ENCODE peak calls at places on chromosomes 16 and 17, in five cellular contexts. One of them, this sample, is unnamed.

GRCh38 chr17:56174421-56174820 is 21.1 kb downstream of the ANKFN1 start:
- DNase-seq in left ventricle myocardium inferior: no peak
- DNase-seq in heart left ventricle: no peak
- DNase-seq in psoas muscle: no peak
- DNase-seq in skeletal muscle cell: no peak
- DNase-seq in this sample: no peak

GRCh38 chr17:29197516-29198272 is 17.5 kb upstream of the MYO18A start:
- DNase-seq in left ventricle myocardium inferior: no peak
- DNase-seq in heart left ventricle: no peak
- DNase-seq in psoas muscle: no peak
- DNase-seq in skeletal muscle cell: no peak
- DNase-seq in this sample: no peak

GRCh38 chr16:14371778-14372431 is 258.2 kb downstream of the PARN start:
- DNase-seq in left ventricle myocardium inferior: no peak
- DNase-seq in heart left ventricle: no peak
- DNase-seq in psoas muscle: no peak
- DNase-seq in skeletal muscle cell: no peak
- DNase-seq in this sample: no peak

GRCh38 chr16:86370036-86370435 is 140.3 kb upstream of the FOXF1 start:
- DNase-seq in left ventricle myocardium inferior: no peak
- DNase-seq in heart left ventricle: no peak
- DNase-seq in psoas muscle: no peak
- DNase-seq in skeletal muscle cell: no peak
- DNase-seq in this sample: no peak

GRCh38 chr17:65071861-65072260 is 15.3 kb upstream of the GNA13 start:
- DNase-seq in left ventricle myocardium inferior: no peak
- DNase-seq in heart left ventricle: no peak
- DNase-seq in psoas muscle: no peak
- DNase-seq in skeletal muscle cell: no peak
- DNase-seq in this sample: no peak

GRCh38 chr17:50027639-50028206 is 28.2 kb upstream of the ITGA3 start:
- DNase-seq in left ventricle myocardium inferior: peak; percentile 55
- DNase-seq in heart left ventricle: peak; percentile 81
- DNase-seq in psoas muscle: peak; percentile 77
- DNase-seq in skeletal muscle cell: peak; percentile 73
- DNase-seq in this sample: no peak

GRCh38 chr17:40312893-40313659 is 4.1 kb downstream of the RARA start:
- DNase-seq in left ventricle myocardium inferior: peak; percentile 16
- DNase-seq in heart left ventricle: no peak
- DNase-seq in psoas muscle: no peak
- DNase-seq in skeletal muscle cell: no peak
- DNase-seq in this sample: peak; percentile 42

GRCh38 chr17:39462644-39463375 is 1.5 kb downstream of the CDK12 start:
- DNase-seq in left ventricle myocardium inferior: no peak
- DNase-seq in heart left ventricle: no peak
- DNase-seq in psoas muscle: no peak
- DNase-seq in skeletal muscle cell: no peak
- DNase-seq in this sample: peak; percentile 73

GRCh38 chr16:30186782-30187555 is 3.6 kb downstream of the CORO1A start:
- DNase-seq in left ventricle myocardium inferior: peak; percentile 75
- DNase-seq in heart left ventricle: peak; percentile 64
- DNase-seq in psoas muscle: peak; percentile 78
- DNase-seq in skeletal muscle cell: no peak
- DNase-seq in this sample: peak; percentile 85

GRCh38 chr17:76709077-76709950 is 1.5 kb downstream of the MXRA7 start:
- DNase-seq in left ventricle myocardium inferior: peak; percentile 92
- DNase-seq in heart left ventricle: peak; percentile 93
- DNase-seq in psoas muscle: peak; percentile 87
- DNase-seq in skeletal muscle cell: peak; percentile 98
- DNase-seq in this sample: peak; percentile 88

GRCh38 chr17:42484304-42484703 is 25.6 kb downstream of the ATP6V0A1 start:
- DNase-seq in left ventricle myocardium inferior: no peak
- DNase-seq in heart left ventricle: no peak
- DNase-seq in psoas muscle: no peak
- DNase-seq in skeletal muscle cell: no peak
- DNase-seq in this sample: no peak

GRCh38 chr16:85554791-85555548 is 58.2 kb upstream of the GSE1 start:
- DNase-seq in left ventricle myocardium inferior: peak; percentile 64
- DNase-seq in heart left ventricle: peak; percentile 81
- DNase-seq in psoas muscle: peak; percentile 77
- DNase-seq in skeletal muscle cell: no peak
- DNase-seq in this sample: no peak

GRCh38 chr17:11278984-11279270 is 37.9 kb downstream of the SHISA6 start:
- DNase-seq in left ventricle myocardium inferior: no peak
- DNase-seq in heart left ventricle: no peak
- DNase-seq in psoas muscle: no peak
- DNase-seq in skeletal muscle cell: no peak
- DNase-seq in this sample: no peak

GRCh38 chr16:86373502-86373901 is 136.8 kb upstream of the FOXF1 start:
- DNase-seq in left ventricle myocardium inferior: no peak
- DNase-seq in heart left ventricle: no peak
- DNase-seq in psoas muscle: no peak
- DNase-seq in skeletal muscle cell: no peak
- DNase-seq in this sample: no peak

GRCh38 chr16:29820271-29820701 is at the start of gene MVP:
- DNase-seq in left ventricle myocardium inferior: peak; percentile 67
- DNase-seq in heart left ventricle: peak; percentile 78
- DNase-seq in psoas muscle: peak; percentile 68
- DNase-seq in skeletal muscle cell: no peak
- DNase-seq in this sample: peak; percentile 78

GRCh38 chr16:13264749-13265552 is 363.6 kb downstream of the SHISA9 start:
- DNase-seq in left ventricle myocardium inferior: no peak
- DNase-seq in heart left ventricle: no peak
- DNase-seq in psoas muscle: no peak
- DNase-seq in skeletal muscle cell: no peak
- DNase-seq in this sample: no peak

GRCh38 chr17:72383053-72383847 is 262.4 kb downstream of the SOX9 start:
- DNase-seq in left ventricle myocardium inferior: peak; percentile 68
- DNase-seq in heart left ventricle: peak; percentile 66
- DNase-seq in psoas muscle: no peak
- DNase-seq in skeletal muscle cell: no peak
- DNase-seq in this sample: no peak

GRCh38 chr17:36779550-36779949 is 157.7 kb upstream of the LHX1 start:
- DNase-seq in left ventricle myocardium inferior: no peak
- DNase-seq in heart left ventricle: no peak
- DNase-seq in psoas muscle: no peak
- DNase-seq in skeletal muscle cell: no peak
- DNase-seq in this sample: no peak

GRCh38 chr16:74699666-74700065 is 996 bp downstream of the MLKL start:
- DNase-seq in left ventricle myocardium inferior: no peak
- DNase-seq in heart left ventricle: no peak
- DNase-seq in psoas muscle: no peak
- DNase-seq in skeletal muscle cell: no peak
- DNase-seq in this sample: no peak
- H3K4me3 ChIP-seq in left ventricle myocardium inferior: peak overlapping the region; percentile 82
- H3K4me3 ChIP-seq in heart left ventricle: peak overlapping the region; percentile 94
- H3K4me3 ChIP-seq in psoas muscle: peak overlapping the region; percentile 74
- H3K4me3 ChIP-seq in skeletal muscle cell: peak overlapping the region; percentile 87
- H3K4me3 ChIP-seq in this sample: peak overlapping the region; percentile 91

GRCh38 chr17:14762736-14763479 is 462.0 kb downstream of the HS3ST3B1 start:
- DNase-seq in left ventricle myocardium inferior: no peak
- DNase-seq in heart left ventricle: no peak
- DNase-seq in psoas muscle: no peak
- DNase-seq in skeletal muscle cell: no peak
- DNase-seq in this sample: no peak

GRCh38 chr17:14760212-14760611 is 459.3 kb downstream of the HS3ST3B1 start:
- DNase-seq in left ventricle myocardium inferior: no peak
- DNase-seq in heart left ventricle: no peak
- DNase-seq in psoas muscle: no peak
- DNase-seq in skeletal muscle cell: no peak
- DNase-seq in this sample: no peak

GRCh38 chr17:14759325-14759724 is 458.4 kb downstream of the HS3ST3B1 start:
- DNase-seq in left ventricle myocardium inferior: no peak
- DNase-seq in heart left ventricle: no peak
- DNase-seq in psoas muscle: no peak
- DNase-seq in skeletal muscle cell: no peak
- DNase-seq in this sample: no peak

GRCh38 chr17:14756469-14756868 is 455.6 kb downstream of the HS3ST3B1 start:
- DNase-seq in left ventricle myocardium inferior: no peak
- DNase-seq in heart left ventricle: no peak
- DNase-seq in psoas muscle: no peak
- DNase-seq in skeletal muscle cell: no peak
- DNase-seq in this sample: no peak

DNA sequence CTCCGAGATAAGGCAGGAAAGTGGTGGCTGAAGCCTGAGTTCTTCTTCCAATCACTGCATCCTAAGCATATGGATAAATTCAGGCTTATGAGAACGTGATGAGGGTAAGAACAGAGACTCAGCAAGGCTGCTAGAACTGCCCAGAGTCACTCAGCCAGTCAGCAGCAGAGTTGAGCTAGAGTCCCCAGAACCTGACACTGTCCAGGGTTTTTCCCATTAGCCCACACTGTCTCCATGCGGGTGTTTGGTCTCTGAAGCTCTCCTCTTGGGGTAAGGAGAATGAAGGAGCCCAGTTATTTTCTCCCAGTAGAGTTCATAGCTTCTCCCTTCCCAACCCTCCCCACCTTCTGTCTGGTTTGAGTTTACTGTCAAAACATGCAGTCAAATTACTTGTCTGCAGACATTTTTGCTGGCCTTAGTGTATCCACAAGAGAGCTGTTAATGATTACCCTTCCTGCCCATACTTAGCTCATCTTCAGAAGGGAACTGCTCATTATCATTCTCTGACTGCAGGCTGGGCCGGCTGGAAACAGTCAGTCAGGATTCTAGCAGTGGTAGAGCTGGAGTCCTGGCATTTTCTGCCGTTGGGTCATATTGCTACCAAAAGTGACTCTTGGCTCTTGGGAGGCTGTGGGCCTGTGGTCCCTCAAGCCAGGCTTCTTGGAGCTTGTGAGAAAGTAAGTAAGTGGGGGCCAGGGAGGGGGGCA is 460.0 kb downstream of the HS3ST3B1 start:
- DNase-seq in left ventricle myocardium inferior: no peak
- DNase-seq in heart left ventricle: no peak
- DNase-seq in psoas muscle: no peak
- DNase-seq in skeletal muscle cell: no peak
- DNase-seq in this sample: no peak
- H3K4me3 ChIP-seq in left ventricle myocardium inferior: no peak overlapping the region
- H3K4me3 ChIP-seq in heart left ventricle: no peak overlapping the region
- H3K4me3 ChIP-seq in psoas muscle: no peak overlapping the region
- H3K4me3 ChIP-seq in skeletal muscle cell: no peak overlapping the region
- H3K4me3 ChIP-seq in this sample: no peak overlapping the region

DNA sequence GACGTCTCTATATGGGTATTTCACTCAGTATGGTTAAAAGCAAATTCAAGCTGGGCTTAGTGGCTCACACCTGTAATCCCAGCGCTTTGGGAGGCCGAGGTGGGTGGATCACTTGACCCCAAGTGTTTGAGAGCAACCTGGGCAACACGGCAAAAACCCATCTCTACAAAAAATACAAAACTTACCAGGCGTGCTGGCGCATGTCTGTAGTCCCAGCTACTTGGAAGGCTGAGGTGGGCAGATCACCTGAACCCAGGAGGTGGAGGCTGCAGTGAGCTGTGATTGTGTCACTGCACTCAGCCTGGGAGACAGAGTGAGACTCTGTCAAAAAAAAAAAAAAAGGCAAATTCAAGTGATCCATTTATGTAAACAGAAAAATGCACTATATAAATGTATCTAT is 1.3 kb upstream of the TNFRSF17 start:
- DNase-seq in left ventricle myocardium inferior: no peak
- DNase-seq in heart left ventricle: no peak
- DNase-seq in psoas muscle: no peak
- DNase-seq in skeletal muscle cell: no peak
- DNase-seq in this sample: no peak
- H3K4me3 ChIP-seq in left ventricle myocardium inferior: no peak overlapping the region
- H3K4me3 ChIP-seq in heart left ventricle: no peak overlapping the region
- H3K4me3 ChIP-seq in psoas muscle: no peak overlapping the region
- H3K4me3 ChIP-seq in skeletal muscle cell: no peak overlapping the region
- H3K4me3 ChIP-seq in this sample: no peak overlapping the region

GRCh38 chr17:27751166-27751565 is 49.2 kb downstream of the NOS2 start:
- DNase-seq in left ventricle myocardium inferior: no peak
- DNase-seq in heart left ventricle: no peak
- DNase-seq in psoas muscle: no peak
- DNase-seq in skeletal muscle cell: no peak
- DNase-seq in this sample: no peak
- H3K4me3 ChIP-seq in left ventricle myocardium inferior: no peak overlapping the region
- H3K4me3 ChIP-seq in heart left ventricle: no peak overlapping the region
- H3K4me3 ChIP-seq in psoas muscle: no peak overlapping the region
- H3K4me3 ChIP-seq in skeletal muscle cell: no peak overlapping the region
- H3K4me3 ChIP-seq in this sample: no peak overlapping the region

DNA sequence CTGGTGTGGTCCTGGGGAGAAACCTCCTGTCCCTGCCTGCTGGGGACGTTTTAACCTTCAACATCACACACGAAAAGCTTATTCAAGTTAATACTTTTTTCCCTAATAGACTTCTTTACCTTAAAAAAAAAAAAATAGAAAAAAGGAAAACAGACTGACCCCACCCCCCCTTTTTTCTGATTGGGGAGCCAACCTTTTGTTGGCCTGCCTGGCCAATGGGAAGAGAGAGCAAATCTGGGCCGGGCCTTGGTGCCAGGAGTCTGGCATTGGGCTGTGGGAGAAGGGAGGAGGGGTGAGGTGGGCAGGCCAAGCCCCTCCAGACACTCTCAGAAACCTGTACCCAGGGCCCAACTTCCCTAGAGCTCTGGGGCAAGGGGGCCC is 3.0 kb downstream of the CBX8 start:
- DNase-seq in left ventricle myocardium inferior: no peak
- DNase-seq in heart left ventricle: no peak
- DNase-seq in psoas muscle: no peak
- DNase-seq in skeletal muscle cell: no peak
- DNase-seq in this sample: no peak
- H3K4me3 ChIP-seq in left ventricle myocardium inferior: no peak overlapping the region
- H3K4me3 ChIP-seq in heart left ventricle: no peak overlapping the region
- H3K4me3 ChIP-seq in psoas muscle: no peak overlapping the region
- H3K4me3 ChIP-seq in skeletal muscle cell: no peak overlapping the region
- H3K4me3 ChIP-seq in this sample: no peak overlapping the region

GRCh38 chr17:4438162-4438944 is 4.6 kb downstream of the SPNS3 start:
- DNase-seq in left ventricle myocardium inferior: no peak
- DNase-seq in heart left ventricle: no peak
- DNase-seq in psoas muscle: no peak
- DNase-seq in skeletal muscle cell: no peak
- DNase-seq in this sample: no peak
- H3K4me3 ChIP-seq in left ventricle myocardium inferior: no peak overlapping the region
- H3K4me3 ChIP-seq in heart left ventricle: no peak overlapping the region
- H3K4me3 ChIP-seq in psoas muscle: no peak overlapping the region
- H3K4me3 ChIP-seq in skeletal muscle cell: no peak overlapping the region
- H3K4me3 ChIP-seq in this sample: no peak overlapping the region